ENCODE peak calls at places on chromosome 20, in six cellular contexts. G is CD8-positive, alpha-beta memory T cell; I is WERI-Rb-1; L is colonic mucosa; X is psoas muscle; D is transverse colon. S is an unnamed sample.

GRCh38 chr20:17680128-17680835 is 1.8 kb downstream of the RRBP1 start:
- DNase-seq in I (peak; percentile 27), X (peak; percentile 72), L (peak; percentile 82), D (peak; percentile 75), G (peak; percentile 14), S (peak; percentile 69)

GRCh38 chr20:17624070-17624469 is 54.2 kb downstream of the DSTN start:
- DNase-seq in G (no peak), D (no peak), L (no peak), I (no peak), X (no peak), S (no peak)

GRCh38 chr20:61411743-61412142 is 159.7 kb downstream of the CDH4 start:
- DNase-seq in D (no peak), I (no peak), X (no peak), G (no peak), L (no peak), S (no peak)

GRCh38 chr20:7903429-7903828 is 36.8 kb downstream of the HAO1 start:
- DNase-seq in I (no peak), L (no peak), D (no peak), G (no peak), X (no peak), S (no peak)

GRCh38 chr20:47988601-47989116 is 203.4 kb upstream of the SULF2 start:
- DNase-seq in X (no peak), I (no peak), D (no peak), G (no peak), L (no peak), S (no peak)

GRCh38 chr20:32961956-32962517 is 42.2 kb downstream of the SUN5 start:
- DNase-seq in L (no peak), G (no peak), D (no peak), X (no peak), I (no peak), S (no peak)

GRCh38 chr20:55472704-55473103 is 532.6 kb downstream of the CBLN4 start:
- DNase-seq in D (no peak), G (no peak), L (no peak), X (no peak), I (no peak), S (no peak)

GRCh38 chr20:61120595-61121515 is 131.2 kb upstream of the CDH4 start:
- DNase-seq in G (peak; percentile 24), X (no peak), D (no peak), L (peak; percentile 37), I (peak; percentile 48), S (peak; percentile 33)

GRCh38 chr20:38129248-38129865 is 35.7 kb downstream of the TGM2 start:
- DNase-seq in I (no peak), G (no peak), X (peak; percentile 27), L (no peak), D (no peak), S (no peak)

GRCh38 chr20:47663354-47664067 is 121.8 kb downstream of the SULF2 start:
- DNase-seq in I (peak; percentile 86), G (peak; percentile 65), D (peak; percentile 82), X (peak; percentile 87), L (peak; percentile 83), S (peak; percentile 76)

GRCh38 chr20:14555676-14556075 is 218.3 kb upstream of the FLRT3 start:
- DNase-seq in G (no peak), L (no peak), I (no peak), D (no peak), X (no peak), S (no peak)

GRCh38 chr20:59031326-59032022 is 661 bp downstream of the ATP5F1E start:
- DNase-seq in G (no peak), X (no peak), I (no peak), L (peak; percentile 58), D (no peak), S (no peak)

GRCh38 chr20:37994512-37994911 is 38.7 kb downstream of the TTI1 start:
- DNase-seq in G (no peak), L (no peak), I (no peak), D (no peak), X (peak; percentile 70), S (no peak)

GRCh38 chr20:41848180-41848579 is 230.0 kb upstream of the CHD6 start:
- DNase-seq in I (no peak), G (no peak), X (no peak), L (no peak), D (no peak), S (no peak)

GRCh38 chr20:36745234-36745926 is 510 bp downstream of the NDRG3 start:
- DNase-seq in X (peak; percentile 65), I (peak; percentile 48), D (peak; percentile 40), G (no peak), L (peak; percentile 44), S (peak; percentile 21)

GRCh38 chr20:21133404-21133803 is 7.5 kb downstream of the KIZ start:
- DNase-seq in G (no peak), L (no peak), I (no peak), X (no peak), D (no peak), S (no peak)

GRCh38 chr20:33796263-33796906 is 14.8 kb upstream of the CHMP4B start:
- DNase-seq in X (no peak), I (no peak), G (no peak), L (peak; percentile 81), D (peak; percentile 73), S (peak; percentile 79)

GRCh38 chr20:45359406-45360148 is 3.4 kb upstream of the SYS1 start:
- DNase-seq in G (no peak), L (peak; percentile 65), X (no peak), I (no peak), D (peak; percentile 54), S (peak; percentile 54)

GRCh38 chr20:37535443-37536132 is 7.9 kb upstream of the BLCAP start:
- DNase-seq in L (no peak), D (no peak), X (no peak), G (no peak), I (no peak), S (no peak)

GRCh38 chr20:48767269-48767960 is 60.4 kb downstream of the PREX1 start:
- DNase-seq in L (no peak), D (no peak), G (no peak), I (no peak), X (no peak), S (no peak)

GRCh38 chr20:44717986-44718385 is 2.8 kb downstream of the CCN5 start:
- DNase-seq in X (peak; percentile 64), L (no peak), I (peak; percentile 83), D (no peak), G (no peak), S (no peak)

GRCh38 chr20:51484141-51484815 is 58.2 kb downstream of the NFATC2 start:
- DNase-seq in G (no peak), D (no peak), X (no peak), I (no peak), L (no peak), S (no peak)
- H3K27ac ChIP-seq in G (no peak overlapping the region), D (no peak overlapping the region), X (no peak overlapping the region), I (no peak overlapping the region), L (no peak overlapping the region), S (no peak overlapping the region)

GRCh38 chr20:543369-544152 is at the start of gene CSNK2A1:
- DNase-seq in G (peak; percentile 98), L (peak; percentile 95), X (peak; percentile 97), I (peak; percentile 96), D (peak; percentile 96), S (peak; percentile 94)
- H3K27ac ChIP-seq in G (peak within 1 kb of the TSS; percentile 92), L (peak within 1 kb of the TSS; percentile 91), X (peak within 1 kb of the TSS; percentile 93), I (peak within 1 kb of the TSS; percentile 98), D (peak within 1 kb of the TSS; percentile 95), S (peak within 1 kb of the TSS; percentile 83)

GRCh38 chr20:5114403-5114802 is 5.4 kb downstream of the PCNA start:
- DNase-seq in L (no peak), X (no peak), I (no peak), G (no peak), D (no peak), S (no peak)
- H3K27ac ChIP-seq in L (no peak overlapping the region), X (no peak overlapping the region), I (no peak overlapping the region), G (no peak overlapping the region), D (peak overlapping the region; percentile 96), S (no peak overlapping the region)

DNA sequence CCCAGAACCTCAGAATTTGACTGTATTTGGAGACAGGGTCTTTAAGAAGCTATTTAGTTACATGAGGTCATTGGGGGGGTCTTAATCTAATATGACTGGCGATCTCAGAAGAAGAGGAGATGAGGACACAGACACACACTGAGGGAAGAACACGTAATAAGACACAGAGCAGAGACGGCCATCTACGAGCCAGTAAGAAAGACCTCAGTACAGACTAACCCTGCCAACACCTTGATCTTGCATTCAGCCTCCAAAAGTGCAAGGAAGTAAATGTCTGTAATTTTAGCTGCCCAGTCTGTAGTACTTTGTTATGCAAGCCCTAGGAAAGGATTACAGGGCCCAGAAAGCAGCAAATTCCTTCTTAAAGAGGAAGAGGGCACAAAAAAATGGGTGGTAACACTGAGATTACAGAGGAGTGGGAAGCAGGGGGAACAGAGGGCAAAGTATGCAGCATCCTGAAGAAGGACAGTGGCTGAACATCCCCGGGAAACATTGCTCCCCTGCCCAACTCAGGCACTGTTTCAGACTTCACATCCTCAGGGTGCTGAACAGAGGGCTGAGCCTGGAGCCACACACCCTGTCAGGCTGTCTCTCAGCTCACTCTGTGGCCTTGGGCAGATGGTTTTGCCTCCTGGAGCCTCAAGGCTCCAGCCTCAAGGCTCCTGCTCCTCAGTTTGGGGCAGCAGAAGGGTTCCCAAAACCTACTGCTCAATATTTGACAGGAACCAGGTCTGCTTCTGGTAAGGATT is 27.9 kb upstream of the SIRPG start:
- DNase-seq in D (no peak), G (no peak), L (no peak), X (no peak), I (no peak), S (no peak)
- H3K27ac ChIP-seq in D (no peak overlapping the region), G (no peak overlapping the region), L (no peak overlapping the region), X (no peak overlapping the region), I (no peak overlapping the region), S (no peak overlapping the region)

GRCh38 chr20:5971203-5971602 is 20.8 kb downstream of the MCM8 start:
- DNase-seq in G (no peak), X (no peak), I (no peak), L (no peak), D (no peak), S (no peak)
- H3K27ac ChIP-seq in G (no peak overlapping the region), X (no peak overlapping the region), I (no peak overlapping the region), L (no peak overlapping the region), D (no peak overlapping the region), S (peak overlapping the region; percentile 24)

GRCh38 chr20:34817801-34818200 is 7.7 kb downstream of the NCOA6 start:
- DNase-seq in I (no peak), X (no peak), G (no peak), D (no peak), L (no peak), S (no peak)

GRCh38 chr20:34817072-34817471 is 8.4 kb downstream of the NCOA6 start:
- DNase-seq in G (no peak), X (no peak), I (no peak), D (no peak), L (no peak), S (no peak)

GRCh38 chr20:34824026-34824860 is 1.2 kb downstream of the NCOA6 start:
- DNase-seq in D (peak; percentile 89), I (peak; percentile 86), G (peak; percentile 71), X (peak; percentile 63), L (peak; percentile 91), S (peak; percentile 88)

GRCh38 chr20:34824861-34825529 is 456 bp downstream of the NCOA6 start:
- DNase-seq in G (peak; percentile 69), L (peak; percentile 56), X (peak; percentile 81), I (peak; percentile 75), D (peak; percentile 64), S (peak; percentile 54)

GRCh38 chr20:34820805-34821578 is 4.5 kb downstream of the NCOA6 start:
- DNase-seq in D (no peak), L (no peak), X (no peak), I (no peak), G (no peak), S (no peak)
- H3K27ac ChIP-seq in D (no peak overlapping the region), L (no peak overlapping the region), X (no peak overlapping the region), I (no peak overlapping the region), G (no peak overlapping the region), S (no peak overlapping the region)

GRCh38 chr20:63433756-63434531 is 38.5 kb downstream of the KCNQ2 start:
- DNase-seq in I (no peak), G (peak; percentile 42), L (no peak), X (no peak), D (no peak), S (no peak)
- H3K27ac ChIP-seq in I (no peak overlapping the region), G (no peak overlapping the region), L (no peak overlapping the region), X (no peak overlapping the region), D (no peak overlapping the region), S (no peak overlapping the region)